ENCODE peak calls at places on chromosome 10, in five cellular contexts. C is stomach, F is fibroblast of lung, J is body of pancreas, X is tibial artery. L is an unnamed sample. For H3K4me1 and H3K27me3, the result is how much of the 10 kb centered on the place peaks cover.

GRCh38 chr10:43822509-43823236 is 174.0 kb upstream of the ZNF32 start:
- DNase-seq in C (no peak), F (no peak), J (no peak), X (no peak), L (no peak)

GRCh38 chr10:107689318-107689717 is 524.8 kb upstream of the SORCS1 start:
- DNase-seq in C (no peak), F (no peak), J (no peak), X (no peak), L (no peak)

GRCh38 chr10:31926765-31927596 is 1.6 kb downstream of the ARHGAP12 start:
- DNase-seq in C (no peak), F (no peak), J (no peak), X (no peak), L (no peak)

GRCh38 chr10:80541144-80541750 is 3.5 kb downstream of the SH2D4B start:
- DNase-seq in C (no peak), F (no peak), J (no peak), X (no peak), L (no peak)

GRCh38 chr10:48598243-48598935 is 6.5 kb downstream of the ARHGAP22 start:
- DNase-seq in C (no peak), F (no peak), J (no peak), X (no peak), L (no peak)

GRCh38 chr10:119339099-119339498 is 131.7 kb downstream of the GRK5 start:
- DNase-seq in C (no peak), F (no peak), J (no peak), X (no peak), L (no peak)

GRCh38 chr10:7625836-7626235 is 40.9 kb downstream of the ITIH5 start:
- DNase-seq in C (no peak), F (no peak), J (peak), X (no peak), L (no peak)

GRCh38 chr10:132953428-132953827 is 11.1 kb upstream of the CFAP46 start:
- DNase-seq in C (no peak), F (no peak), J (no peak), X (no peak), L (no peak)

GRCh38 chr10:69807696-69808095 is 6.0 kb downstream of the COL13A1 start:
- DNase-seq in C (no peak), F (peak), J (no peak), X (no peak), L (no peak)

GRCh38 chr10:73096041-73096451 is 620 bp downstream of the P4HA1 start:
- DNase-seq in C (peak), F (peak), J (peak), X (peak), L (peak)

GRCh38 chr10:14009315-14010082 is 321.2 kb downstream of the FRMD4A start:
- DNase-seq in C (no peak), F (peak), J (no peak), X (no peak), L (no peak)

GRCh38 chr10:122018951-122019413 is 30.0 kb downstream of the TACC2 start:
- DNase-seq in C (peak), F (no peak), J (peak), X (no peak), L (no peak)

GRCh38 chr10:124386186-124387077 is 32.3 kb downstream of the OAT start:
- DNase-seq in C (peak), F (no peak), J (no peak), X (peak), L (peak)

GRCh38 chr10:124719213-124719851 is 24.8 kb downstream of the FAM53B start:
- DNase-seq in C (peak), F (peak), J (peak), X (no peak), L (no peak)

GRCh38 chr10:3482200-3482993 is 302.6 kb downstream of the KLF6 start:
- DNase-seq in C (peak), F (peak), J (peak), X (peak), L (peak)

GRCh38 chr10:95183132-95183450 is 10.9 kb upstream of the ACSM6 start:
- DNase-seq in C (no peak), F (no peak), J (no peak), X (no peak), L (no peak)

GRCh38 chr10:43491855-43492254 is 54.9 kb downstream of the ZNF487 start:
- DNase-seq in C (no peak), F (no peak), J (no peak), X (no peak), L (no peak)

GRCh38 chr10:35194906-35195305 is 68.3 kb downstream of the CREM start:
- DNase-seq in C (no peak), F (peak), J (no peak), X (no peak), L (no peak)

GRCh38 chr10:126511917-126512487 is 123.7 kb upstream of the ADAM12 start:
- DNase-seq in C (no peak), F (no peak), J (no peak), X (no peak), L (no peak)

GRCh38 chr10:125822878-125823662 is at the start of the genes BCCIP and UROS:
- DNase-seq in C (peak), F (peak), J (peak), X (peak), L (peak)

GRCh38 chr10:81248846-81249245 is 626.1 kb upstream of the NRG3 start:
- DNase-seq in C (no peak), F (no peak), J (no peak), X (no peak), L (no peak)

GRCh38 chr10:58241346-58241745 is 26.3 kb downstream of the IPMK start:
- DNase-seq in C (no peak), F (peak), J (no peak), X (no peak), L (no peak)

GRCh38 chr10:125343118-125343752 is 182.9 kb upstream of the CTBP2 start:
- DNase-seq in C (no peak), F (peak), J (peak), X (no peak), L (no peak)

GRCh38 chr10:122151121-122151694 is 119.9 kb upstream of the BTBD16 start:
- DNase-seq in C (no peak), F (no peak), J (no peak), X (no peak), L (no peak)

GRCh38 chr10:86349474-86349873 is 17.1 kb downstream of the GRID1 start:
- DNase-seq in C (no peak), F (no peak), J (no peak), X (no peak), L (peak)

GRCh38 chr10:79266543-79267312 is 80.5 kb upstream of the PPIF start:
- DNase-seq in C (peak), F (peak), J (peak), X (peak), L (no peak)

GRCh38 chr10:79264942-79265341 is 82.3 kb upstream of the PPIF start:
- DNase-seq in C (no peak), F (no peak), J (peak), X (no peak), L (peak)

GRCh38 chr10:79268100-79268670 is 79.1 kb upstream of the PPIF start:
- DNase-seq in C (no peak), F (peak), J (no peak), X (no peak), L (no peak)

GRCh38 chr10:79267449-79267848 is 79.8 kb upstream of the PPIF start:
- DNase-seq in C (no peak), F (no peak), J (no peak), X (no peak), L (no peak)

DNA sequence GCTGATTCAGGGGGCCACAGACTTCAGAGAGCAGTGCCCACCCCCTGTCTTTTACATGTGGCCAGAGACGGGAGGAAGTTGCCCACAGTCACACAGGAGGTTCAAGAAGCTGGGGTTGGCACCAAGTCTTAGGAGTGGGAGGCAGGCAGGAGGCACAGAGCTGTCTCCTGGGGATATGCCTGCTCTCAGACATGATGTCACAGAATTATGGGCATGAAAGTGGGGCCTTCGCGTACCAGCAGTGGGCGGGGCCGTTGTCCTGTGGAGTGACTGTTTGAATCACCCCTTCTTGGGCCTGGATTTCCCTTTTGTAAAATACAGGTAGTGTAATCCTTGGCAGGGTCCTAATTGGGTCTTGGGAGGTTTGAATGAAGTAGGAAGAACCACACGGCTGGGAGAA is 81.2 kb upstream of the PPIF start:
- DNase-seq in C (no peak), F (peak), J (no peak), X (peak), L (no peak)
- H3K4me1 ChIP-seq in C (half or more), F (half or more), J (under half), X (under half), L (half or more)

GRCh38 chr10:102408081-102408727 is 10.4 kb downstream of the PSD start:
- DNase-seq in C (no peak), F (no peak), J (no peak), X (no peak), L (no peak)
- H3K27me3 ChIP-seq in C (under half), F (half or more), J (under half), X (under half), L (under half)

DNA sequence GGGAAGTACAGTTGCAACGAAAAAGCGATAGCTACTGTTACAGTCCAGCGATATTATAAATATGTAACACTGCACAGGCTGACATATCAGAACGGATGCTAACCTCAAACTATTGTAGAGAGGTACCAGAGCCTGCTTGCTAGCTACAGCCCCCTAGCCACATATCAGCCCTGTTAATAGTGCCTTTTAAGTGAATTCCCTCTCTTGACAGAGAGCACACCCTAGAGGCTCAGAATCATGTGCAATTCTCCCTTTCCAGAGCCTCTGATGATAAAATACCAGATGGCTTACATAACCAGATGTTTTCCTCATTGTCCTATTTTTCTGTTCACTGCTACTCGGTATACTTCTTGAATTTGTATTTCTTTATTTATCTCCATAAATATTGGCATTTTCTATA is 960.7 kb upstream of the CELF2 start:
- DNase-seq in C (no peak), F (peak), J (no peak), X (no peak), L (no peak)
- H3K4me1 ChIP-seq in C (under half), F (under half), J (under half), X (under half), L (under half)

GRCh38 chr10:115580239-115580638 is 487.1 kb downstream of the ATRNL1 start:
- DNase-seq in C (no peak), F (no peak), J (no peak), X (no peak), L (no peak)
- H3K27me3 ChIP-seq in C (under half), F (under half), J (under half), X (under half), L (under half)

GRCh38 chr10:75186310-75186709 is 24.3 kb upstream of the VDAC2 start:
- DNase-seq in C (no peak), F (no peak), J (no peak), X (peak), L (no peak)

GRCh38 chr10:75191821-75192568 is 18.6 kb upstream of the VDAC2 start:
- DNase-seq in C (peak), F (peak), J (peak), X (peak), L (no peak)

GRCh38 chr10:75187961-75188426 is 22.6 kb upstream of the VDAC2 start:
- DNase-seq in C (peak), F (peak), J (peak), X (peak), L (no peak)

GRCh38 chr10:75195035-75195763 is 15.4 kb upstream of the VDAC2 start:
- DNase-seq in C (no peak), F (peak), J (no peak), X (peak), L (no peak)

DNA sequence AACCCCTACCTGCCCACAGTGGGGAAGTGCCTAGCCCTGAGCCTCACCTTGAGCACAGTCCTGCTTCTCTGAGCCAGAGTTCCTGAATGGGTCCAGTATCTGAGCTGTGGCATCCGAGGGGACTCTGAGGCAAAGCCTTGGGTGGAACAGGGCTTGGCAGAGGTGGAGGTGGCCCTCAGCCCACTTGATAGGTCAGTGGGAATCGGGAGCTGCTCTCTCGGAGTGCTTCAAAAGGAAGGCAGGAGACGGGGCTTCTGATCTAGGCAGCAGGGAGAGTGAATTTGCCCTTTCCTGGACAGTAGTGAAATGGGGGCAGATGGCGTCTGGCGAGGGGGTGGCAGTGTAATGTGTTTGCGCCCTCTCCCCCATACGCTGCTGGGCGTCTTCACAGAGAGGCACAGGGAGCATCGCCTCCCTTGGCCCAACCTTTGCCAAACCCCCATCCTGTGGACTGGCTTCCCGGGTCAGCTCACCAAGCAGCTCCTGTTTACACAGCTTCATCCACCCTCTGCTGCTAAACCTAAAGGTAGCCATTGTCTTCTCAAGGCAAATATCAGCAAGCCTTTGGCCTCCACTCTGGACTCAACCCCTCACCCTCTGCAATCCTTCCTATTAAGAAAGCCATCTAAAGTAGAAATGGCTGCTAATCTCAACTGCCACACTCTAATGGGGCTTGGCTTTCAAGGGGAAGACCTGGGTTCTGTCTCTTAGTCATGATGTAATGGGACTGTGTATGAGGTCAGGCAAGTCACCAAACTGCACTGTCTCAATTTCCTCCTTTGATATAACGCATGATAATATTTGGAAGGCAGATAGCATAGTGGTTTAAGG is 21.1 kb upstream of the VDAC2 start:
- DNase-seq in C (no peak), F (no peak), J (no peak), X (peak), L (no peak)
- H3K4me1 ChIP-seq in C (under half), F (under half), J (under half), X (under half), L (under half)

GRCh38 chr10:127737563-127738511 is 852 bp downstream of the FOXI2 start:
- DNase-seq in C (no peak), F (no peak), J (no peak), X (no peak), L (no peak)
- H3K27me3 ChIP-seq in C (under half), F (under half), J (under half), X (under half), L (half or more)

DNA sequence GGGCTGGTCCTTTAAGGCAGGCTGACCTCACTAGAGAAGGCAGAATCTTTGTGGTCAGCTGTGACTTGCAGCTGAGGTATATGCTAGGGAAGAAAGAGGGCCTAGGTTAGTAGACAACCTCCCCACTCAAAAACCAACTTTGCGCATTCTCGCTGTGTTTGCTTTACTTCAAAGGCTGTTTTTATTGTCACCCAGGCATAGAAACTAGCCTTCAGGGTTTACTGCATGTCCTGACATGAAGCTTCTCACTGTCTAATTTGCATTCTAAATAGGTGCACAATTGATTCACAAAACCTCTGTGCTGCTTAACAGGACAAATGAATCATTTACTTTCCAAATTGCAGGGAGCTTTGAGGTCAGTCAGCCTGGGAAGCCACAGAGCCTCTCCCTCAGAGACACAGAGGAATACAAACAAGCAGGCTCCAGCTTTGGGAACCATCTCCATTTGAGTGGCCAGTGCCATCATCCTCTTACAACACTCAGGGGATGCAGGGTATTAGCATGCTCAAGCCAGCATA is 596.5 kb upstream of the GHITM start:
- DNase-seq in C (no peak), F (peak), J (no peak), X (no peak), L (no peak)
- H3K4me1 ChIP-seq in C (under half), F (under half), J (under half), X (under half), L (under half)

GRCh38 chr10:71462642-71462935 is 65.9 kb downstream of the CDH23 start:
- DNase-seq in C (no peak), F (no peak), J (no peak), X (no peak), L (no peak)

GRCh38 chr10:71459513-71459912 is 62.8 kb downstream of the CDH23 start:
- DNase-seq in C (no peak), F (no peak), J (no peak), X (no peak), L (no peak)

GRCh38 chr10:71461457-71461856 is 64.7 kb downstream of the CDH23 start:
- DNase-seq in C (no peak), F (no peak), J (no peak), X (no peak), L (no peak)

GRCh38 chr10:71461917-71462641 is 65.4 kb downstream of the CDH23 start:
- DNase-seq in C (no peak), F (no peak), J (no peak), X (no peak), L (no peak)

DNA sequence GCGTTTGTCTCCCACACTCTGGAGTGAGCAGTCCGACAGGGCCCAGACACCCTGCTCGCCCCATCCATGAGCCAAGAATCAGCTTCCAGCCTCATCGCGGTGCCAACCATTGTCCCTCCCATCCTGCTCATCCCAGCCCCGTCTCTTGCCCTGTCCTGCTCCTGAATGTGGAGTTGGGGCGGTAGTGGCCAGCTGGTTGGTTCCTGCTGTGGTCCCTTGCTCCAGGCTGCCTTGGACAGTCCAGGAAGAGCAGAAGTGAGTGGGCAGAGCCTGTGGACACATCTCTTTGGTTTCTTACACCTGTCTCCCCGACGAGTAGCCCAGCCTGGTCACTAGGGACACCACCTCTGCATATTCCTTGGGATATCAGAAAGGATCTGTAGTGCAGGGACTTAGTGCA is 63.9 kb downstream of the CDH23 start:
- DNase-seq in C (no peak), F (no peak), J (no peak), X (no peak), L (no peak)
- H3K27me3 ChIP-seq in C (under half), F (under half), J (under half), X (under half), L (under half)

GRCh38 chr10:60230892-60231291 is 158.8 kb downstream of the ANK3 start:
- DNase-seq in C (no peak), F (peak), J (no peak), X (no peak), L (no peak)
- H3K4me1 ChIP-seq in C (under half), F (under half), J (under half), X (under half), L (under half)